ENCODE peak calls at places on chromosome 20, in four cellular contexts. H is T-cell, S is aorta, B is foreskin keratinocyte. D is an unnamed sample.

GRCh38 chr20:25538838-25539665 is 46.3 kb downstream of the NINL start:
- ATAC-seq in H (no peak), B (peak; percentile 9), S (no peak), D (peak; percentile 52)

GRCh38 chr20:51624157-51624731 is 81.7 kb upstream of the NFATC2 start:
- ATAC-seq in B (peak; percentile 57), S (peak; percentile 58), H (no peak), D (peak; percentile 58)

GRCh38 chr20:37358366-37359150 is 12.6 kb downstream of the SRC start:
- ATAC-seq in S (peak; percentile 28), B (peak; percentile 82), H (no peak), D (peak; percentile 91)

GRCh38 chr20:25321262-25321831 is 69.3 kb downstream of the ABHD12 start:
- ATAC-seq in H (no peak), B (no peak), S (no peak), D (no peak)

GRCh38 chr20:50980851-50981713 is 22.5 kb downstream of the MOCS3 start:
- ATAC-seq in H (peak; percentile 53), S (peak; percentile 53), B (no peak), D (peak; percentile 10)

GRCh38 chr20:51042064-51042463 is 19.2 kb upstream of the KCNG1 start:
- ATAC-seq in S (no peak), H (no peak), B (peak; percentile 87), D (peak; percentile 63)

GRCh38 chr20:1696521-1697209 is 39.1 kb upstream of the SIRPG start:
- ATAC-seq in S (no peak), H (peak; percentile 63), B (no peak), D (no peak)

GRCh38 chr20:57460781-57461465 is 64.0 kb downstream of the CTCFL start:
- ATAC-seq in B (no peak), H (no peak), S (no peak), D (no peak)

GRCh38 chr20:62104791-62105345 is 17.4 kb upstream of the LSM14B start:
- ATAC-seq in S (no peak), B (no peak), H (no peak), D (no peak)

D was measured in esophagus mucosa.